ENCODE peak calls at places on chromosome 7, in four cellular contexts. One of them, this sample, is unnamed.

GRCh38 chr7:111697771-111698170 is 135.5 kb upstream of the IMMP2L start:
- DNase-seq in left ventricle myocardium inferior: no peak
- DNase-seq in endothelial cell of umbilical vein: no peak
- DNase-seq in CD8-positive, alpha-beta T cell: no peak
- DNase-seq in this sample: no peak

GRCh38 chr7:81845628-81846259 is 75.9 kb upstream of the HGF start:
- DNase-seq in left ventricle myocardium inferior: no peak
- DNase-seq in endothelial cell of umbilical vein: peak; percentile 4
- DNase-seq in CD8-positive, alpha-beta T cell: no peak
- DNase-seq in this sample: no peak

GRCh38 chr7:132182992-132183391 is 393.3 kb downstream of the PLXNA4 start:
- DNase-seq in left ventricle myocardium inferior: no peak
- DNase-seq in endothelial cell of umbilical vein: no peak
- DNase-seq in CD8-positive, alpha-beta T cell: no peak
- DNase-seq in this sample: no peak

GRCh38 chr7:98828368-98828767 is 41.4 kb downstream of the TMEM130 start:
- DNase-seq in left ventricle myocardium inferior: no peak
- DNase-seq in endothelial cell of umbilical vein: no peak
- DNase-seq in CD8-positive, alpha-beta T cell: no peak
- DNase-seq in this sample: no peak

GRCh38 chr7:32257632-32258031 is 187.4 kb upstream of the PDE1C start:
- DNase-seq in left ventricle myocardium inferior: no peak
- DNase-seq in endothelial cell of umbilical vein: no peak
- DNase-seq in CD8-positive, alpha-beta T cell: no peak
- DNase-seq in this sample: no peak

GRCh38 chr7:107742678-107743566 is 1.0 kb upstream of the CBLL1 start:
- DNase-seq in left ventricle myocardium inferior: peak; percentile 58
- DNase-seq in endothelial cell of umbilical vein: no peak
- DNase-seq in CD8-positive, alpha-beta T cell: no peak
- DNase-seq in this sample: peak; percentile 77

GRCh38 chr7:141072548-141073172 is 1.2 kb upstream of the TMEM178B start:
- DNase-seq in left ventricle myocardium inferior: peak; percentile 51
- DNase-seq in endothelial cell of umbilical vein: no peak
- DNase-seq in CD8-positive, alpha-beta T cell: no peak
- DNase-seq in this sample: no peak

GRCh38 chr7:142338633-142339501 is 81.0 kb upstream of the PRSS58 start:
- DNase-seq in left ventricle myocardium inferior: no peak
- DNase-seq in endothelial cell of umbilical vein: no peak
- DNase-seq in CD8-positive, alpha-beta T cell: no peak
- DNase-seq in this sample: no peak

GRCh38 chr7:109879429-109879828 is 1211.5 kb upstream of the LRRN3 start:
- DNase-seq in left ventricle myocardium inferior: no peak
- DNase-seq in endothelial cell of umbilical vein: no peak
- DNase-seq in CD8-positive, alpha-beta T cell: no peak
- DNase-seq in this sample: no peak

GRCh38 chr7:116025098-116025809 is 5.3 kb downstream of the TFEC start:
- DNase-seq in left ventricle myocardium inferior: no peak
- DNase-seq in endothelial cell of umbilical vein: peak; percentile 66
- DNase-seq in CD8-positive, alpha-beta T cell: no peak
- DNase-seq in this sample: no peak

GRCh38 chr7:127935847-127936376 is 95.3 kb downstream of the LRRC4 start:
- DNase-seq in left ventricle myocardium inferior: no peak
- DNase-seq in endothelial cell of umbilical vein: no peak
- DNase-seq in CD8-positive, alpha-beta T cell: no peak
- DNase-seq in this sample: no peak

GRCh38 chr7:3630081-3630480 is 329.0 kb downstream of the SDK1 start:
- DNase-seq in left ventricle myocardium inferior: no peak
- DNase-seq in endothelial cell of umbilical vein: no peak
- DNase-seq in CD8-positive, alpha-beta T cell: no peak
- DNase-seq in this sample: no peak

GRCh38 chr7:113635492-113635891 is 283.3 kb downstream of the PPP1R3A start:
- DNase-seq in left ventricle myocardium inferior: no peak
- DNase-seq in endothelial cell of umbilical vein: no peak
- DNase-seq in CD8-positive, alpha-beta T cell: no peak
- DNase-seq in this sample: no peak

GRCh38 chr7:66145404-66145843 is 30.8 kb downstream of the CRCP start:
- DNase-seq in left ventricle myocardium inferior: peak; percentile 75
- DNase-seq in endothelial cell of umbilical vein: no peak
- DNase-seq in CD8-positive, alpha-beta T cell: no peak
- DNase-seq in this sample: no peak

GRCh38 chr7:82961240-82961639 is 201.4 kb downstream of the PCLO start:
- DNase-seq in left ventricle myocardium inferior: no peak
- DNase-seq in endothelial cell of umbilical vein: no peak
- DNase-seq in CD8-positive, alpha-beta T cell: no peak
- DNase-seq in this sample: no peak

GRCh38 chr7:90155206-90155605 is 937 bp downstream of the STEAP1 start:
- DNase-seq in left ventricle myocardium inferior: no peak
- DNase-seq in endothelial cell of umbilical vein: peak; percentile 22
- DNase-seq in CD8-positive, alpha-beta T cell: no peak
- DNase-seq in this sample: no peak

GRCh38 chr7:77727936-77728701 is 31.9 kb downstream of the RSBN1L start:
- DNase-seq in left ventricle myocardium inferior: no peak
- DNase-seq in endothelial cell of umbilical vein: peak; percentile 67
- DNase-seq in CD8-positive, alpha-beta T cell: no peak
- DNase-seq in this sample: no peak

GRCh38 chr7:33671521-33672262 is 233.6 kb upstream of the BMPER start:
- DNase-seq in left ventricle myocardium inferior: no peak
- DNase-seq in endothelial cell of umbilical vein: peak; percentile 33
- DNase-seq in CD8-positive, alpha-beta T cell: no peak
- DNase-seq in this sample: no peak
- H3K27ac ChIP-seq in left ventricle myocardium inferior: no peak overlapping the region
- H3K27ac ChIP-seq in endothelial cell of umbilical vein: no peak overlapping the region
- H3K27ac ChIP-seq in CD8-positive, alpha-beta T cell: no peak overlapping the region
- H3K27ac ChIP-seq in this sample: no peak overlapping the region

GRCh38 chr7:53504914-53505313 is 469.5 kb downstream of the POM121L12 start:
- DNase-seq in left ventricle myocardium inferior: no peak
- DNase-seq in endothelial cell of umbilical vein: no peak
- DNase-seq in CD8-positive, alpha-beta T cell: no peak
- DNase-seq in this sample: no peak

DNA sequence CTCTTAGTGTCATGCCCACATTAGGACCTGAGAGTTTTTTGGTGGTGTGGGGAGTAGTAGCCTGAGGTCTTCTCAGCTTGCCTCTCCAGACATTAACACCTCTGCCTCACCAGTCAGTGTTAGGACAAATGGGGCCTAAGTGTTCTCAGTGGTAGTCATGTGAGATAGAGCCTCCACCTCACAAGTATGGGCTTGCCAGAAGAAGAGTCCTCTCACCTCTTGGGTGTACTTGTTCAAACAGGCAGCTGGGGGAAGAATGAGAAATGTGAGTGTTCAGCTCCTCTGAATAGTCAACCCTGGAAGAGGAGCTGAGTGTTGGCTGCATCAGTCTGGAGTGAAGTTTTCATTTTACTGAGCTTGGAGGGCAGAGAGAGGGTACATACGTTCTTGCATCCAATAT is 464.6 kb downstream of the POM121L12 start:
- DNase-seq in left ventricle myocardium inferior: no peak
- DNase-seq in endothelial cell of umbilical vein: no peak
- DNase-seq in CD8-positive, alpha-beta T cell: no peak
- DNase-seq in this sample: no peak
- H3K27ac ChIP-seq in left ventricle myocardium inferior: no peak overlapping the region
- H3K27ac ChIP-seq in endothelial cell of umbilical vein: no peak overlapping the region
- H3K27ac ChIP-seq in CD8-positive, alpha-beta T cell: no peak overlapping the region
- H3K27ac ChIP-seq in this sample: no peak overlapping the region

GRCh38 chr7:27179030-27179429 is 4.9 kb upstream of the HOXA10 start:
- DNase-seq in left ventricle myocardium inferior: peak; percentile 3
- DNase-seq in endothelial cell of umbilical vein: peak; percentile 60
- DNase-seq in CD8-positive, alpha-beta T cell: no peak
- DNase-seq in this sample: no peak

GRCh38 chr7:27181176-27181520 is 3.9 kb downstream of the HOXA11 start:
- DNase-seq in left ventricle myocardium inferior: no peak
- DNase-seq in endothelial cell of umbilical vein: no peak
- DNase-seq in CD8-positive, alpha-beta T cell: no peak
- DNase-seq in this sample: no peak

GRCh38 chr7:27180431-27181175 is 4.4 kb downstream of the HOXA11 start:
- DNase-seq in left ventricle myocardium inferior: no peak
- DNase-seq in endothelial cell of umbilical vein: peak; percentile 11
- DNase-seq in CD8-positive, alpha-beta T cell: no peak
- DNase-seq in this sample: no peak

GRCh38 chr7:27178366-27178765 is 4.2 kb upstream of the HOXA10 start:
- DNase-seq in left ventricle myocardium inferior: no peak
- DNase-seq in endothelial cell of umbilical vein: peak; percentile 60
- DNase-seq in CD8-positive, alpha-beta T cell: no peak
- DNase-seq in this sample: no peak

DNA sequence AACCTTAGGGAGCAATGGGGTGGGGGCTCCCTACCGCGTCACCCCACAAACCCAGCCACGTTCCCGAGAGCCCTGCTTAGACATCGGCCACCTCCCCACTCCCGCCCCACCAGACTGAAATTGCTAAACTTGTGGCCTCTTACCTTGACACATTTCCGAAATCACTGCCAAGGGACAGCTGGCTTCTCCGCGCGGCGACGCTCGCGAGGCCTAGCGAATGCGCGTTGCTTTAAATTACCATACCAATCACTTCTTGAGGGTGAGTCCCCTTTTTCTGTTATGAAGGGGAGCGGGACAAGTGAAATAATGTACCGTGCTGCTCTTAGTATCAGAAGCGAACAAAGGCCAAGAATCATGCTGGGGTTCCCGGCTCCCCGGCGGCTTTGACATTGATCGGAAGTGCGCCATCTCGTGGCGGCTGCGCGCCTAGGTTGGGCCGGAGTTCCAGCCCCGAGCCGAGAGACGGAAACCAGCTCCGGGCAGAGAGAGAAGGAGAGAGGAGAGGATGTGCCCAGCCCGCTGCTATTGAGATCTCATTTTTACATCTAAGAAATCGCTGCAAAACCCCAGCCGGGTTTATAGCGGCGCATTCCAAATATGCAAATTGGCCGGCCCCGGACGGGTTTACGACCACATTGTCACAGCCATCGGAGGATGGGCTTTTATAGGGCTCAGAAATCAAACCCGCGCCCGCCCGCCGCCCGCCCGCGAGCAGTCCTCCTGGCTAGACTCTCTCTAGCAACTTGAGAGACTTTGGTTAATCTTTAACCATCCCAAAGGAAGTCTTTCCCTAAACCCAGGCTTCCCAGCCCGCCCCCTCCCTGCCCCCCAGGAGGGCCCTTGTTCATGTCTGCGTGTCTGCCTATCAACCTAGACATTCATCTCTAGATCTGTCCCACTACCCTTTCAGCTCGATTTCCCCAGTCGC is 5.3 kb downstream of the HOXA11 start:
- DNase-seq in left ventricle myocardium inferior: peak; percentile 46
- DNase-seq in endothelial cell of umbilical vein: peak; percentile 90
- DNase-seq in CD8-positive, alpha-beta T cell: peak; percentile 58
- DNase-seq in this sample: no peak
- H3K27ac ChIP-seq in left ventricle myocardium inferior: no peak overlapping the region
- H3K27ac ChIP-seq in endothelial cell of umbilical vein: peak overlapping the region; percentile 96
- H3K27ac ChIP-seq in CD8-positive, alpha-beta T cell: no peak overlapping the region
- H3K27ac ChIP-seq in this sample: peak overlapping the region; percentile 59

GRCh38 chr7:940599-941408 is 13.7 kb downstream of the ADAP1 start:
- DNase-seq in left ventricle myocardium inferior: no peak
- DNase-seq in endothelial cell of umbilical vein: no peak
- DNase-seq in CD8-positive, alpha-beta T cell: no peak
- DNase-seq in this sample: no peak
- H3K27ac ChIP-seq in left ventricle myocardium inferior: no peak overlapping the region
- H3K27ac ChIP-seq in endothelial cell of umbilical vein: no peak overlapping the region
- H3K27ac ChIP-seq in CD8-positive, alpha-beta T cell: no peak overlapping the region
- H3K27ac ChIP-seq in this sample: no peak overlapping the region

DNA sequence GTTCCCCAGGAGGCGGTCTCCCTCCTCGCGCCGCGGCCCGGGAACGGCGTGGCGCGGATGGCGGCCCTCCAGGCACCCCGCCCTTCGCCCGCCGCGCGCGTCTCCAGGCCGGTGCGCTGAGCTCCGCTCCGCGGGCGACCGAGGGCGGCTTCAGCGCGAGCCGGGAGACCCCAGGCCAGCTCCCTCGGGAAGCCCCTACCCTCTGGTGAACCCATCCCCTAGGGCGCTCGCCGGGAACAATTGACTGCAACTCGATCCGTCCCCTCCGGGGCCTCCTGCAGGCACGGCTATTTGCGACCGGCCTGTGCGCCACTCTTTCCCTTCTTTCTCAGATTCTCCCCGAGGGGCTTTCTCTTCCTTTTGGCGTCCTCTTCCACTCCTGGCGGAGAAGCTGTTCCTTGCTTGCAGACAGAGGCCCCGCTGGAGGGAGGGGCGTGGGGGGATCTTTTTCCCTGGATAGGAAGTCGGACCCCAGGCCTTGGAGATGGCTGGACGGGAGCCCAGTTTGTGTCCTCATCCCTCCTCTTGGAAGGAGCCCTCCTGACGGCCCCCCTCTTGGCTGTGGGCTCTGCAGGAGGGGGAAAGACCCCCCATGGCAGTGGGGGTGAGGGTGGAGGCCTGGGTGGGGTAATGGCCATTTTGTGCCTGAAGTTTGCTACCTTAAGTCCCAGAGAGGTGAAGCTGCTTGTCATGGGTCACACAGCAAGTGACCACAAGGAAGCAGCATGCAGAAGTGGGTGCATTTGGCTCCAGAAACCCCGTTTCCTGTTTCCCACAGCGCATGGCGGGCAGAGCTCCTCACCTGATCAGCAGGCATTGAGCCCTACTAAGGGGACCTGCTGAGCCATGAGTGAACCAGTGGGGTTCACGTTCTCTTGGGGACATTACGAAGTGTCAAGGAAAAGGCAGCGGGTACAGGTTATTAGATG is 171.2 kb upstream of the TNRC18 start:
- DNase-seq in left ventricle myocardium inferior: no peak
- DNase-seq in endothelial cell of umbilical vein: peak; percentile 55
- DNase-seq in CD8-positive, alpha-beta T cell: no peak
- DNase-seq in this sample: no peak
- H3K27ac ChIP-seq in left ventricle myocardium inferior: peak overlapping the region; percentile 79
- H3K27ac ChIP-seq in endothelial cell of umbilical vein: peak overlapping the region; percentile 72
- H3K27ac ChIP-seq in CD8-positive, alpha-beta T cell: no peak overlapping the region
- H3K27ac ChIP-seq in this sample: peak overlapping the region; percentile 61

GRCh38 chr7:149423441-149423970 is 37.4 kb downstream of the ZNF777 start:
- DNase-seq in left ventricle myocardium inferior: no peak
- DNase-seq in endothelial cell of umbilical vein: peak; percentile 10
- DNase-seq in CD8-positive, alpha-beta T cell: no peak
- DNase-seq in this sample: no peak

GRCh38 chr7:149420006-149420405 is 40.9 kb downstream of the ZNF777 start:
- DNase-seq in left ventricle myocardium inferior: no peak
- DNase-seq in endothelial cell of umbilical vein: no peak
- DNase-seq in CD8-positive, alpha-beta T cell: no peak
- DNase-seq in this sample: no peak

GRCh38 chr7:149427096-149427680 is 33.7 kb downstream of the ZNF777 start:
- DNase-seq in left ventricle myocardium inferior: no peak
- DNase-seq in endothelial cell of umbilical vein: no peak
- DNase-seq in CD8-positive, alpha-beta T cell: no peak
- DNase-seq in this sample: no peak

GRCh38 chr7:149422065-149422913 is 38.6 kb downstream of the ZNF777 start:
- DNase-seq in left ventricle myocardium inferior: peak; percentile 60
- DNase-seq in endothelial cell of umbilical vein: peak; percentile 69
- DNase-seq in CD8-positive, alpha-beta T cell: peak; percentile 61
- DNase-seq in this sample: peak; percentile 60

DNA sequence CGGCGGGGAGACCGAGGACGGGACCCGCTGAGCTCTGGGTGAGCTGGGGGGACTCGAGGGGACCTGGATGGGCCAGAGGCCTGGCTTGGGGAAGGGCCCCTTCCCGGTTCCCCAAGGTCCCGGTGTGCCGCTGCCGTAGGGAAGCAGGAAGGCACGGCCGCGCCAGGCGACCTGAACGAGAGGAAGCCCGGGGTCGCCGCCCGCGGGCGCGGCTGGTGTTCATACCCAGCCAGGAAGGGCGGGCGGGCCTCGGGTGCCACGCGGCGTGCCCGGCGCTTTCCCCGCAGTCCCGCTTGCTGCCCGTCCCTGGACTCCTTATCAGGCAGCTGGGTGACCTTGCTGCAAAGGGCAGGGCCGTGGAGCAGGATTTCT is 38.0 kb downstream of the ZNF777 start:
- DNase-seq in left ventricle myocardium inferior: peak; percentile 40
- DNase-seq in endothelial cell of umbilical vein: peak; percentile 7
- DNase-seq in CD8-positive, alpha-beta T cell: peak; percentile 18
- DNase-seq in this sample: peak; percentile 67
- H3K27ac ChIP-seq in left ventricle myocardium inferior: peak overlapping the region; percentile 42
- H3K27ac ChIP-seq in endothelial cell of umbilical vein: no peak overlapping the region
- H3K27ac ChIP-seq in CD8-positive, alpha-beta T cell: peak overlapping the region; percentile 60
- H3K27ac ChIP-seq in this sample: no peak overlapping the region

This sample was measured in Peyer's patch.